ENCODE peak calls at places on chromosomes 13 and 19, in seven cellular contexts. N, P, Z, S, K, R and W are unnamed samples.

GRCh38 chr19:39196860-39197562 is at the start of gene NCCRP1:
- DNase-seq in N (no peak), P (peak), Z (no peak), S (no peak), K (no peak), R (no peak), W (no peak)

GRCh38 chr13:105518086-105518485 is 1017.4 kb downstream of the EFNB2 start:
- DNase-seq in N (peak), P (no peak), Z (no peak), S (no peak), K (no peak), R (no peak), W (peak)

GRCh38 chr13:104984296-104984818 is 1551.1 kb downstream of the EFNB2 start:
- DNase-seq in N (peak), P (peak), Z (peak), S (no peak), K (no peak), R (peak), W (no peak)

GRCh38 chr19:52963229-52963760 is 614 bp upstream of the ZNF816 start:
- DNase-seq in N (no peak), P (peak), Z (no peak), S (no peak), K (no peak), R (no peak), W (no peak)

GRCh38 chr13:20160346-20161274 is at the start of gene GJA3:
- DNase-seq in N (peak), P (peak), Z (peak), S (no peak), K (peak), R (no peak), W (no peak)

GRCh38 chr13:98054301-98054700 is 88.6 kb upstream of the FARP1 start:
- DNase-seq in N (no peak), P (peak), Z (no peak), S (no peak), K (no peak), R (no peak), W (no peak)

GRCh38 chr13:20198781-20199180 is 6.0 kb upstream of the GJB2 start:
- DNase-seq in N (peak), P (no peak), Z (peak), S (no peak), K (no peak), R (no peak), W (no peak)

GRCh38 chr19:18650468-18651001 is 13.7 kb downstream of the KLHL26 start:
- DNase-seq in N (no peak), P (no peak), Z (no peak), S (peak), K (no peak), R (peak), W (peak)

GRCh38 chr13:98410591-98410990 is 166.3 kb downstream of the STK24 start:
- DNase-seq in N (no peak), P (no peak), Z (no peak), S (no peak), K (no peak), R (no peak), W (no peak)

GRCh38 chr19:31627824-31628223 is 278.6 kb upstream of the TSHZ3 start:
- DNase-seq in N (no peak), P (no peak), Z (no peak), S (no peak), K (no peak), R (no peak), W (no peak)

GRCh38 chr13:49540552-49540951 is 44.8 kb downstream of the PHF11 start:
- DNase-seq in N (peak), P (no peak), Z (no peak), S (no peak), K (no peak), R (peak), W (no peak)

GRCh38 chr13:27791146-27791900 is 960 bp upstream of the GSX1 start:
- DNase-seq in N (no peak), P (no peak), Z (no peak), S (no peak), K (no peak), R (no peak), W (no peak)

GRCh38 chr19:11587302-11587972 is 9.8 kb upstream of the ZNF627 start:
- DNase-seq in N (peak), P (peak), Z (peak), S (peak), K (peak), R (peak), W (no peak)

GRCh38 chr13:93529961-93530360 is 303.4 kb downstream of the GPC6 start:
- DNase-seq in N (peak), P (no peak), Z (no peak), S (no peak), K (no peak), R (no peak), W (no peak)

GRCh38 chr19:18263324-18264215 is 10.7 kb downstream of the IQCN start:
- DNase-seq in N (no peak), P (no peak), Z (no peak), S (no peak), K (no peak), R (no peak), W (no peak)

GRCh38 chr13:42740753-42741152 is 40.6 kb upstream of the FAM216B start:
- DNase-seq in N (peak), P (peak), Z (no peak), S (no peak), K (no peak), R (no peak), W (no peak)

GRCh38 chr13:35794734-35795389 is 318.4 kb upstream of the MAB21L1 start:
- DNase-seq in N (no peak), P (no peak), Z (no peak), S (no peak), K (no peak), R (no peak), W (no peak)

GRCh38 chr19:6014551-6015135 is 36.7 kb upstream of the RANBP3 start:
- DNase-seq in N (no peak), P (peak), Z (no peak), S (no peak), K (no peak), R (no peak), W (no peak)

GRCh38 chr13:23621316-23621645 is 51.1 kb downstream of the TNFRSF19 start:
- DNase-seq in N (peak), P (no peak), Z (peak), S (no peak), K (peak), R (no peak), W (peak)

GRCh38 chr19:49932731-49933131 is 3.4 kb upstream of the NUP62 start:
- DNase-seq in N (no peak), P (no peak), Z (no peak), S (no peak), K (no peak), R (no peak), W (no peak)

GRCh38 chr19:31331536-31331935 is 17.7 kb downstream of the TSHZ3 start:
- DNase-seq in N (no peak), P (no peak), Z (no peak), S (no peak), K (no peak), R (no peak), W (no peak)

GRCh38 chr13:60384911-60385310 is 12.1 kb upstream of the TDRD3 start:
- DNase-seq in N (no peak), P (no peak), Z (no peak), S (no peak), K (no peak), R (no peak), W (no peak)

DNA sequence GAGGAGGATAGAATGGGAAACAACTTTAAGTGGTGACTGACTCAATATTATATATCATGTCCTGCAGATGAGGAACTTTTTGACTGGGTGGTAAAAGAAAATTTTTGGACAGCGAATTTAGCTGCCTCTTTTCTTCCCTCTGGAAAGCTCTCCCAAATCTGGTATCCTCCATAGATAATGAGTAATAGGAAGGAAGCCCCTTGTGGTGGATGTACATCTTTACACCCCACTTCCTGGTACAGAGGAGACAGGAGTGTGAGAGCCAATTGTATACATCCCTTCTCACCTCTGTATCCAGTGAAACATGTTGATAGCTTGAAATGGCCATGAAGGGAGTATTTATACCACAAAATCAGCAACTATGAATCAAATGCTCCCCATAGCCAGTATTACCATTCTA is 17.2 kb upstream of the TDRD3 start:
- DNase-seq in N (no peak), P (no peak), Z (no peak), S (no peak), K (no peak), R (no peak), W (no peak)
- TF ChIP-seq CTCF in N (no peak), P (peak), Z (peak), S (no peak), K (no peak), R (peak), W (peak)

DNA sequence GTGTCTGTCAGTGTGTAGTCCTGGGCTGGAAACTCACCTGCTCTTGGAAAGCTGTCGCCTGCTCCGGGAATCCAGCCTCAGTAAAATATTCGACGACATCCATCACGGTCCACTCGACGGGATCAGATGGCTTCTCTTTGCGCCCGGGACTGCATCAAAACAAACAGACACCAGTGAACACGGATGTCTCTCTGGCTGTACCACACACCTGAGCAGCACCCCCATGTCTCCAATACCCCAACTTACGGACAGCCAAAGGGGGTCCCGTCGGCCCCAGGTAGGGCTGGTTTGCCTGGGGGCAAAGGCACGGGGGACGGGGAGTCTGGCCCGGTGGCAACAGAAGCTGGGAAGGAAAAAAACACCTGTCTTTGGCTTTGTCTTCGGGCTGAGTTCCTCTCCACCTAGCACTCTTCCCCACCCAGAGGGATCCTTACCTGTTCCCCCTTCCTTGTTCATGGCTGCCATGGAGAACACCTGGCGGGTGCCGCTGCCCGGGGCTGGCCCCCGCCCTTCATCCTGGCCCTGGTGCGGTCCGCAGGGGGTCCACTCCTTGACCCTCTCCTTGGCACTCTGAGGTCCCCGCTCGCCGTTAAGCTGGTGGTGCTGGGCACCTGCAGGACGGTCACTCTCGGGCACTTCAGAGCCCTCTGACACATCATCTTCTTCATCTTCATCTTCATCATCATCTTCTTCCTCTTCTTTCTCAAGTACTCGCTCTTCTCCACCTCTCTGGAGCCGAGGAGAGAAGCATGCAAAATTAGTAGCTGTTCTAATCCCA is 1.7 kb downstream of the SAMD1 start:
- DNase-seq in N (no peak), P (no peak), Z (no peak), S (no peak), K (no peak), R (no peak), W (no peak)
- H3K4me3 ChIP-seq in N (peak), P (peak), Z (peak), S (peak), K (peak), R (peak), W (peak)

DNA sequence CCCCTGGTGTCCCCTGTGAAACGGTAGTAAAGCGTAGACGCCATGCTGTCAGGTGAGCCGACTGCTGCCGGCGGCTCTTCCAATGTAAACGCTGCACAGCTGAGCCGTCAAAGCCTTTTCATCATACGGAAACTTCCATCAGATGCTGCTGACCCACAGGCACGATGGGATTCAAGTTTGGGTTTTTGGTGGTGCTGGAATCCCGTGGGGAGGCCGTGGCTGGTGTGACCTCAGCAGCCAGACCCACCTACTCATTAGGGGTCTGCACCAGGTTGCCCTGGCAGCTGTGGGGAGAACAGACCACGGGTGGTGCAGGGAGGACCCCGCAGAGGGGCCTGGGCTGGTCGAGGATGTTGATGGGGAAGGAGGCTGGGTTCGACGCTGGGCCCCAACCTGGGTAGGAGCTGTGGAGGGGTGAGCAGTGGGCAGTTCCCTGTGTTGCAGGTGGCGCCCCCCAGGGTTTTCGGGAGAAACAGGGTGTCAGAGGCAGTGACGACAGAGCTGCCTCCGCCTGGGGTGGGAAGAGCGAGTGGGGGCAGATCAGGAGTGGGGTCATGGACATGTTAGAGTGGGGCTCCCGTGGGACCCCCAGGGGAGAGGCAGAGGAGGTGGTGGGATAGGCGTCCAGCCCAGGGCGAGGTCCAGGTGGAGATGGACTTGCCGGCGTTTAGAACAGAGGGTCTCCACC is 6.6 kb downstream of the GRIN3B start:
- DNase-seq in N (no peak), P (no peak), Z (no peak), S (no peak), K (no peak), R (no peak), W (no peak)
- TF ChIP-seq CTCF in N (no peak), P (no peak), Z (no peak), S (no peak), K (no peak), R (no peak), W (no peak)

GRCh38 chr19:44750713-44751112 is 2.2 kb downstream of the BCL3 start:
- DNase-seq in N (no peak), P (no peak), Z (no peak), S (no peak), K (no peak), R (no peak), W (no peak)
- H3K4me3 ChIP-seq in N (no peak), P (peak), Z (no peak), S (peak), K (peak), R (peak), W (peak)

GRCh38 chr13:31409678-31410356 is 210.0 kb downstream of the B3GLCT start:
- DNase-seq in N (peak), P (no peak), Z (peak), S (no peak), K (no peak), R (peak), W (no peak)
- TF ChIP-seq CTCF in N (peak), P (peak), Z (no peak), S (no peak), K (no peak), R (peak), W (peak)

GRCh38 chr13:113869263-113869662 is 5.4 kb upstream of the GAS6 start:
- DNase-seq in N (no peak), P (no peak), Z (no peak), S (no peak), K (no peak), R (no peak), W (no peak)
- H3K4me3 ChIP-seq in N (no peak), P (no peak), Z (no peak), S (no peak), K (no peak), R (no peak), W (no peak)

GRCh38 chr13:57666131-57666530 is 34.6 kb downstream of the PCDH17 start:
- DNase-seq in N (no peak), P (no peak), Z (no peak), S (no peak), K (no peak), R (no peak), W (no peak)
- TF ChIP-seq CTCF in N (no peak), P (no peak), Z (no peak), S (no peak), K (no peak), R (no peak), W (no peak)